ENCODE peak calls at places on chromosome 9, in four cellular contexts. One of them, this sample, is unnamed.

GRCh38 chr9:109509625-109510024 is 11.5 kb upstream of the PTPN3 start:
- DNase-seq in HS-5: no peak
- DNase-seq in CD8-positive, alpha-beta memory T cell: no peak
- DNase-seq in adipocyte: no peak
- DNase-seq in this sample: no peak

GRCh38 chr9:88997646-88998045 is 6.4 kb downstream of the S1PR3 start:
- DNase-seq in HS-5: no peak
- DNase-seq in adipocyte: no peak
- DNase-seq in CD8-positive, alpha-beta memory T cell: no peak
- DNase-seq in this sample: no peak

GRCh38 chr9:134403682-134404301 is 77.5 kb downstream of the RXRA start:
- DNase-seq in CD8-positive, alpha-beta memory T cell: peak
- DNase-seq in adipocyte: no peak
- DNase-seq in HS-5: no peak
- DNase-seq in this sample: no peak

GRCh38 chr9:129474740-129475404 is 146.0 kb downstream of the C9orf50 start:
- DNase-seq in CD8-positive, alpha-beta memory T cell: no peak
- DNase-seq in HS-5: no peak
- DNase-seq in adipocyte: no peak
- DNase-seq in this sample: no peak

GRCh38 chr9:34717996-34718614 is 8.2 kb upstream of the CCL21 start:
- DNase-seq in CD8-positive, alpha-beta memory T cell: no peak
- DNase-seq in adipocyte: no peak
- DNase-seq in HS-5: no peak
- DNase-seq in this sample: no peak

GRCh38 chr9:95078934-95079333 is 238.6 kb downstream of the FANCC start:
- DNase-seq in HS-5: no peak
- DNase-seq in CD8-positive, alpha-beta memory T cell: no peak
- DNase-seq in adipocyte: peak
- DNase-seq in this sample: no peak

GRCh38 chr9:21656776-21657637 is 145.4 kb upstream of the MTAP start:
- DNase-seq in HS-5: peak
- DNase-seq in CD8-positive, alpha-beta memory T cell: no peak
- DNase-seq in adipocyte: peak
- DNase-seq in this sample: no peak

GRCh38 chr9:15135167-15135792 is 171.7 kb downstream of the TTC39B start:
- DNase-seq in HS-5: peak
- DNase-seq in adipocyte: peak
- DNase-seq in CD8-positive, alpha-beta memory T cell: peak
- DNase-seq in this sample: peak

GRCh38 chr9:134877541-134877940 is 3.1 kb upstream of the FCN2 start:
- DNase-seq in CD8-positive, alpha-beta memory T cell: no peak
- DNase-seq in adipocyte: no peak
- DNase-seq in HS-5: no peak
- DNase-seq in this sample: no peak

GRCh38 chr9:133107961-133108793 is 12.9 kb downstream of the RALGDS start:
- DNase-seq in CD8-positive, alpha-beta memory T cell: peak
- DNase-seq in HS-5: no peak
- DNase-seq in adipocyte: no peak
- DNase-seq in this sample: no peak

GRCh38 chr9:77092536-77092935 is 73.1 kb downstream of the FOXB2 start:
- DNase-seq in HS-5: no peak
- DNase-seq in CD8-positive, alpha-beta memory T cell: no peak
- DNase-seq in adipocyte: peak
- DNase-seq in this sample: no peak

GRCh38 chr9:35095175-35095574 is 1.2 kb downstream of the PIGO start:
- DNase-seq in adipocyte: no peak
- DNase-seq in HS-5: no peak
- DNase-seq in CD8-positive, alpha-beta memory T cell: no peak
- DNase-seq in this sample: no peak

GRCh38 chr9:85142461-85143401 is 473.2 kb downstream of the NTRK2 start:
- DNase-seq in HS-5: no peak
- DNase-seq in CD8-positive, alpha-beta memory T cell: no peak
- DNase-seq in adipocyte: no peak
- DNase-seq in this sample: no peak

GRCh38 chr9:70031141-70031545 is 12.5 kb upstream of the MAMDC2 start:
- DNase-seq in HS-5: peak
- DNase-seq in CD8-positive, alpha-beta memory T cell: no peak
- DNase-seq in adipocyte: no peak
- DNase-seq in this sample: no peak